ENCODE peak calls at places on chromosomes 5 and 9, in five cellular contexts. D is GM23338, X is AG10803, Y is AG04450, C is psoas muscle. M is an unnamed sample.

GRCh38 chr5:42494414-42494813 is 71.2 kb downstream of the GHR start:
- DNase-seq in D (no peak), X (no peak), Y (no peak), C (no peak), M (no peak)

GRCh38 chr9:5263568-5264218 is 32.5 kb downstream of the INSL4 start:
- DNase-seq in D (peak), X (peak), Y (no peak), C (no peak), M (no peak)

GRCh38 chr5:170623576-170624181 is 119.9 kb downstream of the KCNIP1 start:
- DNase-seq in D (peak), X (peak), Y (peak), C (no peak), M (no peak)

GRCh38 chr9:87157366-87158031 is 210.2 kb upstream of the GAS1 start:
- DNase-seq in D (no peak), X (peak), Y (no peak), C (no peak), M (no peak)

GRCh38 chr5:109718216-109718615 is 28.5 kb downstream of the MAN2A1 start:
- DNase-seq in D (no peak), X (no peak), Y (no peak), C (no peak), M (no peak)

GRCh38 chr5:174503461-174504265 is 220.7 kb upstream of the MSX2 start:
- DNase-seq in D (no peak), X (peak), Y (peak), C (no peak), M (peak)

GRCh38 chr9:111148390-111148993 is 110.2 kb upstream of the LPAR1 start:
- DNase-seq in D (no peak), X (peak), Y (no peak), C (no peak), M (no peak)

GRCh38 chr5:62265648-62266112 is 40.3 kb upstream of the KIF2A start:
- DNase-seq in D (no peak), X (no peak), Y (no peak), C (no peak), M (no peak)

GRCh38 chr9:35073276-35073607 is 817 bp upstream of the VCP start:
- DNase-seq in D (no peak), X (no peak), Y (no peak), C (no peak), M (no peak)

GRCh38 chr5:15645776-15646175 is 145.8 kb downstream of the FBXL7 start:
- DNase-seq in D (peak), X (peak), Y (no peak), C (no peak), M (no peak)

GRCh38 chr5:133688386-133688785 is 76.0 kb upstream of the FSTL4 start:
- DNase-seq in D (no peak), X (no peak), Y (no peak), C (no peak), M (no peak)

GRCh38 chr5:142883025-142883424 is 112.8 kb downstream of the ARHGAP26 start:
- DNase-seq in D (no peak), X (peak), Y (no peak), C (no peak), M (no peak)

GRCh38 chr5:134432677-134433359 is 21.1 kb upstream of the CDKN2AIPNL start:
- DNase-seq in D (no peak), X (no peak), Y (no peak), C (peak), M (no peak)

GRCh38 chr5:87268126-87268969 is 665 bp downstream of the RASA1 start:
- DNase-seq in D (peak), X (peak), Y (peak), C (peak), M (peak)

GRCh38 chr5:119743927-119744326 is 114.6 kb downstream of the FAM170A start:
- DNase-seq in D (peak), X (peak), Y (no peak), C (no peak), M (no peak)

GRCh38 chr5:116900793-116901192 is 326.2 kb upstream of the SEMA6A start:
- DNase-seq in D (no peak), X (no peak), Y (no peak), C (no peak), M (no peak)
- H3K4me3 ChIP-seq in D (no peak), X (no peak), Y (no peak), C (no peak), M (no peak)

GRCh38 chr5:3288325-3288724 is 307.3 kb upstream of the IRX1 start:
- DNase-seq in D (no peak), X (no peak), Y (no peak), C (no peak), M (no peak)

GRCh38 chr5:3284506-3284905 is 311.1 kb upstream of the IRX1 start:
- DNase-seq in D (no peak), X (no peak), Y (no peak), C (no peak), M (no peak)

GRCh38 chr5:3282841-3283240 is 312.8 kb upstream of the IRX1 start:
- DNase-seq in D (no peak), X (no peak), Y (no peak), C (no peak), M (no peak)

GRCh38 chr5:3285621-3286020 is 310.0 kb upstream of the IRX1 start:
- DNase-seq in D (no peak), X (no peak), Y (no peak), C (no peak), M (no peak)

DNA sequence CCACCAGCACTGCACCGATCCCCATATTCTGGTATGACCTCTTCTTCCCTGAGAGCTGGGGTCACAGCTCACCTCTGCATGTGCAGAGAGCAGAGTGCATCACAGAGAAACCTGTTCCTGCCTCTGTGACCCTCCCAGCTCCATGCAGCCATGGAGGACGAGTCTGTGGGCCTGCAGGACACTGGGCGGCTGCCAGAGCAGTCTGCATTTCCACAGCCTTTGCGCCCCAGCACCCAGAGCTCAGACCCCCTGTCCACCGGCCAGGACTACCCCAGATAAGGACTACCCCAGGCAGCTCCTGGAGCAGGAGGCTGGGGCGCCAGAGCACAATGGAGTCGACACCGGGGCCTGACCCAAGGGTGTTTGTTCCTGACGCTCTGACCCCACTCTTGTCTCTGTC is 308.1 kb upstream of the IRX1 start:
- DNase-seq in D (no peak), X (no peak), Y (no peak), C (no peak), M (no peak)
- TF ChIP-seq CTCF in D (no peak), X (no peak), Y (no peak), C (no peak), M (no peak)

DNA sequence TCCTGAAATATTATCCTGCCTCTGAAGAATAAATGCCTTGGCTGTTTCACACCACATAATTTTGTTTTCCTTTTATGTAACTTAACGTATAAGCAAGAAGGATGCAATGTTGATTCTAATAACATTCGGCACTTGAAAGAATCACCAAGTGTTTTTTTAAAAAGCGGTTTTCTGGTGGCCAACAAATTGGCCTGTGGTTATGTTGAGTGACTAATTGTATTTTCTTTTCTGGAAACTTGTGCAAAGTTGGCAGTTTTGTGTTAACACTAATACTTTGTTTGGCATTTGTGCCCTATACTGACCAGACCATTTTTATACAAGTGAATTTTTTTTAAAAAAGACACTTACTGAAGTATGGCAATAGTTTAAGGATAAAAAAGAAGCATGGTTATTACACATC is 452.7 kb downstream of the BNC2 start:
- DNase-seq in D (no peak), X (no peak), Y (no peak), C (no peak), M (no peak)
- H3K4me3 ChIP-seq in D (no peak), X (peak), Y (no peak), C (no peak), M (no peak)

DNA sequence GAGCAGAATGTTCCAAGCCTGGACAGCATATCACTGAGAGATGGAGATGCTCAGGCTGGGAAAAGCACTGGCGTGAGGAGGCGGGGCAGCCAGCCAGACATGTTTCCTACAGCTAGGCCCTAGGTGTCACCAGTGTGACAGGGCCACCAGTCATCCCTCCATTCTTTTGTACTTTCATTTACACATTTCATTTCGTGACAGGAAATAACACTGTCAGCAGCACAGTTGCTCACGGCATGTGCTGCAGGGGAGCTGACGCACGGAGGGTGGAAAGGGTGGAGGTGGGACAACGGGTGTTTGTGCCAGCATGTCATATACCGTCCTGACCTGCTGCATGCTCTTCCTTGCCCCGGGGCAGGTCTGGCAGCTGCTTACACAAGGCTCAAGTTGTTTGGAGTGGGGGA is 14.8 kb upstream of the CEMIP2 start:
- DNase-seq in D (no peak), X (no peak), Y (no peak), C (peak), M (no peak)
- TF ChIP-seq CTCF in D (no peak), X (no peak), Y (no peak), C (no peak), M (no peak)

GRCh38 chr5:56692359-56693219 is 122.8 kb upstream of the MAP3K1 start:
- DNase-seq in D (no peak), X (no peak), Y (no peak), C (no peak), M (no peak)
- H3K4me3 ChIP-seq in D (no peak), X (no peak), Y (no peak), C (no peak), M (no peak)

DNA sequence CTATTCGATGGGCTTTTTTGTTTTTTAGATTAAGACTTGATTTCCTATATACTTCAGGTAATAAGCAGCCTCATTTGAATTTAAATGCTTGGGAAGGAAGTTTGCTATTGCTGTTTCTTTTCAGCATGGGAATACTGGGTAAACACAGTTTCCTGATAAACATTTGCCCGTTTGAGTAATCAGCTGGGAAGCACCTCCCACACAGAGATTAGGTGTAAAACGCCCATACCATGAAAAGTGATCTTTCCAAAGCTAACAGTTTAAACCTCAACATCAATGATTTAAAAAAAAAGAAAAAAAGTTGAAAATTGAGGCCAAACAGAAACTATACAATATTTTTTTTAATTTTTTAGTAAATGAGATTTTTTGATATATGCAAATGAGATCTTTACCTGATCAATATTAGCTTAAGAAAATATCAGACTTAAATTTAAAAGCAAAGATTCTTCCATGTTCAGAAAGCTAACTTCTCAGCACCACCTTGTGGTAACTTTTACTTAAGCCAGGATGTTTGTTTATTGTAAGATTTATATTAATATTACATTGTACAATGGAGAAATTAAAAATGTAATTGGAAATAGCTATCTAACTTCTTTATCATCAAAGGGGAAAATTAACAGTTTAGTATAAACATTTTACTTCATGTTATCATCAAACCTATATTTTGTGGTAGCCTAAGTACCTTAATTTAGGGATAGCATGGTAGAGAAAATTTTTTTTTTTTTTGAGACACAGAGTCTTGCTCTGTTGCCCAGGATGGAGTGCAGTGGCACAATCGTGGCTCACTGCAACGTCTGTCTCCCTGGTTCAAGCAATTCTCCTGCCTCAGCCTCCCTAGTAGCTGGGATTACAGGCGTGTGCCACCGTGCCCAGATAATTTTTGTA is 39.8 kb downstream of the F2RL2 start:
- DNase-seq in D (no peak), X (peak), Y (no peak), C (no peak), M (no peak)
- TF ChIP-seq CTCF in D (peak), X (peak), Y (peak), C (no peak), M (peak)

GRCh38 chr5:150143725-150144058 is 12.0 kb downstream of the PDGFRB start:
- DNase-seq in D (no peak), X (no peak), Y (no peak), C (no peak), M (no peak)

GRCh38 chr5:150140830-150141229 is 14.8 kb downstream of the PDGFRB start:
- DNase-seq in D (no peak), X (peak), Y (peak), C (no peak), M (no peak)

GRCh38 chr5:150142189-150142788 is 13.4 kb downstream of the PDGFRB start:
- DNase-seq in D (no peak), X (no peak), Y (no peak), C (no peak), M (no peak)

GRCh38 chr5:150142800-150143724 is 12.6 kb downstream of the PDGFRB start:
- DNase-seq in D (no peak), X (peak), Y (peak), C (peak), M (peak)

GRCh38 chr5:150141544-150142188 is 14.0 kb downstream of the PDGFRB start:
- DNase-seq in D (peak), X (peak), Y (peak), C (no peak), M (no peak)
- H3K4me3 ChIP-seq in D (no peak), X (no peak), Y (no peak), C (no peak), M (no peak)

GRCh38 chr5:6573651-6574101 is 59.2 kb downstream of the NSUN2 start:
- DNase-seq in D (peak), X (no peak), Y (no peak), C (no peak), M (no peak)

GRCh38 chr5:6572825-6573380 is 59.9 kb downstream of the NSUN2 start:
- DNase-seq in D (no peak), X (no peak), Y (no peak), C (no peak), M (no peak)

GRCh38 chr5:6574111-6574510 is 58.7 kb downstream of the NSUN2 start:
- DNase-seq in D (no peak), X (no peak), Y (no peak), C (no peak), M (no peak)

GRCh38 chr5:6572086-6572824 is 60.6 kb downstream of the NSUN2 start:
- DNase-seq in D (no peak), X (no peak), Y (no peak), C (no peak), M (no peak)

GRCh38 chr5:6574537-6574936 is 58.3 kb downstream of the NSUN2 start:
- DNase-seq in D (no peak), X (peak), Y (no peak), C (peak), M (no peak)
- TF ChIP-seq CTCF in D (no peak), X (no peak), Y (no peak), C (peak), M (no peak)

GRCh38 chr5:30845194-30845593 is 348.3 kb upstream of the CDH6 start:
- DNase-seq in D (peak), X (no peak), Y (no peak), C (no peak), M (no peak)

GRCh38 chr5:30838936-30839511 is 354.5 kb upstream of the CDH6 start:
- DNase-seq in D (no peak), X (no peak), Y (no peak), C (no peak), M (no peak)

GRCh38 chr5:30839956-30840355 is 353.5 kb upstream of the CDH6 start:
- DNase-seq in D (no peak), X (no peak), Y (no peak), C (no peak), M (no peak)
- H3K4me3 ChIP-seq in D (no peak), X (no peak), Y (no peak), C (no peak), M (no peak)

GRCh38 chr5:35777358-35778087 is 79.2 kb upstream of the IL7R start:
- DNase-seq in D (peak), X (peak), Y (peak), C (no peak), M (peak)
- TF ChIP-seq CTCF in D (peak), X (peak), Y (peak), C (peak), M (peak)